ENCODE peak calls at places on chromosome 6, in seven cellular contexts. One of them, this sample, is unnamed.

GRCh38 chr6:43883698-43884659 is 114.0 kb downstream of the VEGFA start:
- DNase-seq in effector CD8-positive, alpha-beta T cell: no peak
- DNase-seq in left ventricle myocardium inferior: no peak
- DNase-seq in stomach: peak; percentile 49
- DNase-seq in BJ: no peak
- DNase-seq in NCI-H460: no peak
- DNase-seq in Right ventricle myocardium inferior: no peak
- DNase-seq in this sample: no peak

GRCh38 chr6:49030621-49031020 is 432.4 kb downstream of the MMUT start:
- DNase-seq in effector CD8-positive, alpha-beta T cell: no peak
- DNase-seq in NCI-H460: no peak
- DNase-seq in BJ: no peak
- DNase-seq in left ventricle myocardium inferior: no peak
- DNase-seq in stomach: no peak
- DNase-seq in Right ventricle myocardium inferior: no peak
- DNase-seq in this sample: no peak

GRCh38 chr6:75802366-75802765 is 53.3 kb downstream of the MYO6 start:
- DNase-seq in BJ: no peak
- DNase-seq in Right ventricle myocardium inferior: no peak
- DNase-seq in left ventricle myocardium inferior: no peak
- DNase-seq in stomach: no peak
- DNase-seq in NCI-H460: no peak
- DNase-seq in effector CD8-positive, alpha-beta T cell: no peak
- DNase-seq in this sample: no peak

GRCh38 chr6:103798166-103798565 is 1061.6 kb downstream of the HACE1 start:
- DNase-seq in NCI-H460: no peak
- DNase-seq in effector CD8-positive, alpha-beta T cell: no peak
- DNase-seq in Right ventricle myocardium inferior: no peak
- DNase-seq in BJ: no peak
- DNase-seq in left ventricle myocardium inferior: no peak
- DNase-seq in stomach: no peak
- DNase-seq in this sample: no peak

GRCh38 chr6:44064089-44064947 is 62.9 kb downstream of the MRPL14 start:
- DNase-seq in left ventricle myocardium inferior: peak; percentile 39
- DNase-seq in Right ventricle myocardium inferior: peak; percentile 75
- DNase-seq in effector CD8-positive, alpha-beta T cell: no peak
- DNase-seq in stomach: peak; percentile 47
- DNase-seq in NCI-H460: no peak
- DNase-seq in BJ: peak; percentile 81
- DNase-seq in this sample: peak; percentile 62

GRCh38 chr6:109979033-109979921 is 1.2 kb downstream of the GPR6 start:
- DNase-seq in Right ventricle myocardium inferior: no peak
- DNase-seq in stomach: no peak
- DNase-seq in effector CD8-positive, alpha-beta T cell: no peak
- DNase-seq in left ventricle myocardium inferior: no peak
- DNase-seq in BJ: no peak
- DNase-seq in NCI-H460: no peak
- DNase-seq in this sample: no peak

GRCh38 chr6:126063512-126064146 is 77.3 kb downstream of the TRMT11 start:
- DNase-seq in BJ: no peak
- DNase-seq in stomach: no peak
- DNase-seq in left ventricle myocardium inferior: no peak
- DNase-seq in NCI-H460: no peak
- DNase-seq in effector CD8-positive, alpha-beta T cell: no peak
- DNase-seq in Right ventricle myocardium inferior: no peak
- DNase-seq in this sample: no peak

GRCh38 chr6:105431226-105431625 is 28.3 kb upstream of the PREP start:
- DNase-seq in stomach: no peak
- DNase-seq in effector CD8-positive, alpha-beta T cell: no peak
- DNase-seq in BJ: no peak
- DNase-seq in Right ventricle myocardium inferior: no peak
- DNase-seq in NCI-H460: peak; percentile 58
- DNase-seq in left ventricle myocardium inferior: no peak
- DNase-seq in this sample: no peak

GRCh38 chr6:112202639-112203341 is 51.6 kb downstream of the LAMA4 start:
- DNase-seq in Right ventricle myocardium inferior: no peak
- DNase-seq in NCI-H460: no peak
- DNase-seq in left ventricle myocardium inferior: no peak
- DNase-seq in BJ: no peak
- DNase-seq in effector CD8-positive, alpha-beta T cell: no peak
- DNase-seq in stomach: no peak
- DNase-seq in this sample: no peak

GRCh38 chr6:1576166-1576565 is 33.5 kb upstream of the FOXC1 start:
- DNase-seq in BJ: no peak
- DNase-seq in left ventricle myocardium inferior: no peak
- DNase-seq in Right ventricle myocardium inferior: no peak
- DNase-seq in effector CD8-positive, alpha-beta T cell: no peak
- DNase-seq in stomach: no peak
- DNase-seq in NCI-H460: no peak
- DNase-seq in this sample: no peak

GRCh38 chr6:42901538-42901957 is 14.3 kb upstream of the PTCRA start:
- DNase-seq in NCI-H460: peak; percentile 79
- DNase-seq in stomach: peak; percentile 88
- DNase-seq in left ventricle myocardium inferior: peak; percentile 76
- DNase-seq in effector CD8-positive, alpha-beta T cell: peak; percentile 44
- DNase-seq in Right ventricle myocardium inferior: peak; percentile 89
- DNase-seq in BJ: no peak
- DNase-seq in this sample: peak; percentile 77

GRCh38 chr6:43772571-43773049 is 2.6 kb downstream of the VEGFA start:
- DNase-seq in effector CD8-positive, alpha-beta T cell: no peak
- DNase-seq in NCI-H460: no peak
- DNase-seq in stomach: peak; percentile 51
- DNase-seq in left ventricle myocardium inferior: no peak
- DNase-seq in BJ: no peak
- DNase-seq in Right ventricle myocardium inferior: no peak
- DNase-seq in this sample: peak; percentile 27

GRCh38 chr6:95431637-95432228 is 145.6 kb upstream of the MANEA start:
- DNase-seq in stomach: peak; percentile 61
- DNase-seq in NCI-H460: peak; percentile 14
- DNase-seq in Right ventricle myocardium inferior: no peak
- DNase-seq in effector CD8-positive, alpha-beta T cell: no peak
- DNase-seq in left ventricle myocardium inferior: no peak
- DNase-seq in BJ: peak; percentile 4
- DNase-seq in this sample: peak; percentile 59

GRCh38 chr6:77626431-77626830 is 26.4 kb upstream of the MEI4 start:
- DNase-seq in left ventricle myocardium inferior: no peak
- DNase-seq in Right ventricle myocardium inferior: no peak
- DNase-seq in BJ: no peak
- DNase-seq in stomach: no peak
- DNase-seq in effector CD8-positive, alpha-beta T cell: no peak
- DNase-seq in NCI-H460: no peak
- DNase-seq in this sample: no peak

GRCh38 chr6:1496836-1497592 is 107.6 kb downstream of the FOXF2 start:
- DNase-seq in Right ventricle myocardium inferior: no peak
- DNase-seq in left ventricle myocardium inferior: no peak
- DNase-seq in stomach: no peak
- DNase-seq in effector CD8-positive, alpha-beta T cell: no peak
- DNase-seq in BJ: no peak
- DNase-seq in NCI-H460: no peak
- DNase-seq in this sample: no peak

GRCh38 chr6:15775076-15775634 is 112.3 kb upstream of the DTNBP1 start:
- DNase-seq in left ventricle myocardium inferior: no peak
- DNase-seq in effector CD8-positive, alpha-beta T cell: no peak
- DNase-seq in Right ventricle myocardium inferior: no peak
- DNase-seq in BJ: no peak
- DNase-seq in NCI-H460: no peak
- DNase-seq in stomach: no peak
- DNase-seq in this sample: no peak

GRCh38 chr6:38871745-38872568 is 156.8 kb downstream of the DNAH8 start:
- DNase-seq in NCI-H460: peak; percentile 28
- DNase-seq in left ventricle myocardium inferior: no peak
- DNase-seq in Right ventricle myocardium inferior: no peak
- DNase-seq in effector CD8-positive, alpha-beta T cell: peak; percentile 24
- DNase-seq in stomach: peak; percentile 61
- DNase-seq in BJ: peak; percentile 4
- DNase-seq in this sample: peak; percentile 77

GRCh38 chr6:106082735-106083398 is 3.3 kb upstream of the PRDM1 start:
- DNase-seq in NCI-H460: no peak
- DNase-seq in Right ventricle myocardium inferior: no peak
- DNase-seq in left ventricle myocardium inferior: no peak
- DNase-seq in effector CD8-positive, alpha-beta T cell: no peak
- DNase-seq in stomach: no peak
- DNase-seq in BJ: no peak
- DNase-seq in this sample: peak; percentile 30

GRCh38 chr6:101741474-101742171 is 348.1 kb downstream of the GRIK2 start:
- DNase-seq in effector CD8-positive, alpha-beta T cell: no peak
- DNase-seq in NCI-H460: no peak
- DNase-seq in Right ventricle myocardium inferior: no peak
- DNase-seq in BJ: no peak
- DNase-seq in stomach: peak; percentile 32
- DNase-seq in left ventricle myocardium inferior: no peak
- DNase-seq in this sample: no peak

GRCh38 chr6:23228439-23229024 is 659.2 kb downstream of the HDGFL1 start:
- DNase-seq in left ventricle myocardium inferior: no peak
- DNase-seq in NCI-H460: peak; percentile 37
- DNase-seq in Right ventricle myocardium inferior: no peak
- DNase-seq in effector CD8-positive, alpha-beta T cell: no peak
- DNase-seq in BJ: no peak
- DNase-seq in stomach: no peak
- DNase-seq in this sample: no peak

GRCh38 chr6:67009818-67010217 is 1302.8 kb upstream of the EYS start:
- DNase-seq in stomach: no peak
- DNase-seq in Right ventricle myocardium inferior: no peak
- DNase-seq in NCI-H460: no peak
- DNase-seq in BJ: no peak
- DNase-seq in effector CD8-positive, alpha-beta T cell: no peak
- DNase-seq in left ventricle myocardium inferior: no peak
- DNase-seq in this sample: no peak

GRCh38 chr6:154951400-154952200 is 43.5 kb upstream of the TIAM2 start:
- DNase-seq in NCI-H460: no peak
- DNase-seq in stomach: no peak
- DNase-seq in BJ: no peak
- DNase-seq in left ventricle myocardium inferior: no peak
- DNase-seq in effector CD8-positive, alpha-beta T cell: no peak
- DNase-seq in Right ventricle myocardium inferior: no peak
- DNase-seq in this sample: peak; percentile 32

GRCh38 chr6:81969814-81970213 is 217.3 kb upstream of the TENT5A start:
- DNase-seq in NCI-H460: no peak
- DNase-seq in left ventricle myocardium inferior: no peak
- DNase-seq in stomach: no peak
- DNase-seq in Right ventricle myocardium inferior: no peak
- DNase-seq in BJ: no peak
- DNase-seq in effector CD8-positive, alpha-beta T cell: no peak
- DNase-seq in this sample: no peak

GRCh38 chr6:145271086-145271485 is 464.2 kb downstream of the EPM2A start:
- DNase-seq in Right ventricle myocardium inferior: no peak
- DNase-seq in effector CD8-positive, alpha-beta T cell: no peak
- DNase-seq in stomach: no peak
- DNase-seq in NCI-H460: no peak
- DNase-seq in BJ: no peak
- DNase-seq in left ventricle myocardium inferior: no peak
- DNase-seq in this sample: no peak